ENCODE peak calls at places on chromosomes 11 and 22, in ten cellular contexts. U, P, D, G, C, H, V, B, T and J are unnamed samples.

GRCh38 chr11:126146454-126147192 is 64.8 kb downstream of the RPUSD4 start:
- DNase-seq in U (peak), P (no peak), D (peak), G (peak), C (no peak), H (no peak), V (no peak), B (peak), T (no peak), J (peak)

GRCh38 chr11:27505781-27506180 is 788 bp downstream of the LIN7C start:
- DNase-seq in U (no peak), P (no peak), D (no peak), G (no peak), C (no peak), H (no peak), V (no peak), B (no peak), T (no peak), J (no peak)

GRCh38 chr11:116375221-116375620 is 397.6 kb downstream of the BUD13 start:
- DNase-seq in U (no peak), P (no peak), D (no peak), G (no peak), C (no peak), H (no peak), V (no peak), B (no peak), T (no peak), J (no peak)

GRCh38 chr11:35541621-35542375 is 16.4 kb upstream of the PAMR1 start:
- DNase-seq in U (no peak), P (no peak), D (no peak), G (no peak), C (no peak), H (peak), V (peak), B (peak), T (no peak), J (no peak)

GRCh38 chr11:64870176-64870892 is 8.1 kb downstream of the EHD1 start:
- DNase-seq in U (no peak), P (peak), D (peak), G (no peak), C (no peak), H (peak), V (peak), B (peak), T (no peak), J (no peak)

GRCh38 chr11:123301696-123302400 is 106.8 kb upstream of the CLMP start:
- DNase-seq in U (peak), P (peak), D (peak), G (peak), C (peak), H (peak), V (peak), B (peak), T (no peak), J (peak)

GRCh38 chr11:102680945-102681344 is 24.6 kb downstream of the MMP27 start:
- DNase-seq in U (no peak), P (no peak), D (no peak), G (no peak), C (no peak), H (peak), V (peak), B (no peak), T (no peak), J (no peak)

GRCh38 chr22:50312371-50312770 is 4.9 kb upstream of the PLXNB2 start:
- DNase-seq in U (no peak), P (no peak), D (no peak), G (no peak), C (no peak), H (no peak), V (no peak), B (no peak), T (no peak), J (no peak)

GRCh38 chr11:19597194-19597593 is 115.4 kb upstream of the NAV2 start:
- DNase-seq in U (no peak), P (no peak), D (no peak), G (no peak), C (no peak), H (peak), V (peak), B (no peak), T (no peak), J (no peak)

GRCh38 chr22:44139773-44140172 is 41.0 kb upstream of the PARVG start:
- DNase-seq in U (no peak), P (no peak), D (no peak), G (no peak), C (no peak), H (no peak), V (no peak), B (no peak), T (no peak), J (no peak)

GRCh38 chr11:67392182-67392715 is 463 bp downstream of the RAD9A start:
- DNase-seq in U (peak), P (no peak), D (no peak), G (no peak), C (no peak), H (no peak), V (no peak), B (no peak), T (no peak), J (no peak)

GRCh38 chr11:32571039-32571438 is 12.6 kb upstream of the EIF3M start:
- DNase-seq in U (no peak), P (no peak), D (peak), G (no peak), C (no peak), H (no peak), V (no peak), B (peak), T (no peak), J (no peak)

GRCh38 chr22:19841641-19842385 is 12.9 kb downstream of the GNB1L start:
- DNase-seq in U (no peak), P (no peak), D (no peak), G (no peak), C (no peak), H (no peak), V (no peak), B (no peak), T (no peak), J (no peak)

GRCh38 chr11:28460348-28460747 is 352.2 kb downstream of the METTL15 start:
- DNase-seq in U (no peak), P (no peak), D (no peak), G (no peak), C (no peak), H (peak), V (peak), B (no peak), T (no peak), J (no peak)

GRCh38 chr11:23509023-23509422 is 648.7 kb upstream of the CCDC179 start:
- DNase-seq in U (no peak), P (no peak), D (no peak), G (no peak), C (no peak), H (peak), V (peak), B (no peak), T (no peak), J (no peak)

GRCh38 chr11:9855579-9856260 is 191.8 kb downstream of the SWAP70 start:
- DNase-seq in U (no peak), P (peak), D (no peak), G (no peak), C (no peak), H (peak), V (peak), B (no peak), T (no peak), J (no peak)

GRCh38 chr11:66617148-66617814 is 851 bp downstream of the RBM14 start:
- DNase-seq in U (no peak), P (no peak), D (no peak), G (no peak), C (peak), H (peak), V (peak), B (no peak), T (no peak), J (no peak)

GRCh38 chr11:121450424-121450823 is 1.7 kb upstream of the SORL1 start:
- DNase-seq in U (no peak), P (no peak), D (no peak), G (no peak), C (no peak), H (no peak), V (no peak), B (no peak), T (no peak), J (no peak)

GRCh38 chr11:98601181-98601773 is 419.5 kb upstream of the CNTN5 start:
- DNase-seq in U (no peak), P (no peak), D (no peak), G (no peak), C (no peak), H (no peak), V (no peak), B (no peak), T (no peak), J (no peak)

GRCh38 chr11:123173040-123173855 is 21.8 kb downstream of the CLMP start:
- DNase-seq in U (no peak), P (no peak), D (no peak), G (no peak), C (no peak), H (peak), V (peak), B (no peak), T (peak), J (no peak)

GRCh38 chr11:125358254-125358840 is 137.7 kb downstream of the FEZ1 start:
- DNase-seq in U (no peak), P (no peak), D (no peak), G (no peak), C (no peak), H (peak), V (peak), B (no peak), T (no peak), J (no peak)

GRCh38 chr22:24977370-24978230 is 25.1 kb downstream of the KIAA1671 start:
- DNase-seq in U (no peak), P (no peak), D (peak), G (no peak), C (no peak), H (peak), V (no peak), B (peak), T (no peak), J (no peak)

GRCh38 chr11:17352925-17353227 is 1.3 kb downstream of the NCR3LG1 start:
- DNase-seq in U (no peak), P (peak), D (peak), G (no peak), C (peak), H (peak), V (peak), B (no peak), T (no peak), J (peak)

GRCh38 chr11:48154162-48154561 is 62.4 kb upstream of the OR4B1 start:
- DNase-seq in U (no peak), P (no peak), D (no peak), G (no peak), C (no peak), H (peak), V (peak), B (no peak), T (no peak), J (no peak)

GRCh38 chr11:45853616-45854219 is 6.4 kb downstream of the CRY2 start:
- DNase-seq in U (no peak), P (no peak), D (no peak), G (no peak), C (no peak), H (no peak), V (no peak), B (no peak), T (no peak), J (no peak)

GRCh38 chr22:48824673-48825651 is 1002.7 kb downstream of the BRD1 start:
- DNase-seq in U (no peak), P (no peak), D (peak), G (no peak), C (no peak), H (no peak), V (no peak), B (no peak), T (peak), J (peak)